ENCODE peak calls at places on chromosomes 11 and 22, in five cellular contexts. M is astrocyte, U is DND-41, L is endothelial cell of umbilical vein, C is HepG2. A is an unnamed sample.

GRCh38 chr11:128684582-128685382 is 9.1 kb upstream of the FLI1 start:
- DNase-seq in M (no peak), U (no peak), C (no peak), L (peak; percentile 13), A (no peak)

GRCh38 chr11:85076535-85077330 is 550.4 kb downstream of the DLG2 start:
- DNase-seq in C (no peak), L (no peak), U (no peak), M (peak; percentile 85), A (peak; percentile 55)

GRCh38 chr11:63937713-63938480 is 905 bp upstream of the NAA40 start:
- DNase-seq in C (no peak), L (no peak), U (no peak), M (no peak), A (no peak)

GRCh38 chr22:25970996-25971811 is 198.1 kb upstream of the SEZ6L start:
- DNase-seq in L (no peak), U (no peak), M (no peak), C (no peak), A (no peak)

GRCh38 chr11:110093407-110094297 is 460 bp downstream of the ZC3H12C start:
- DNase-seq in M (peak; percentile 52), U (no peak), C (peak; percentile 11), L (peak; percentile 67), A (peak; percentile 82)

GRCh38 chr11:58574851-58575250 is 805 bp downstream of the LPXN start:
- DNase-seq in M (peak; percentile 74), U (no peak), C (no peak), L (peak; percentile 9), A (peak; percentile 88)

GRCh38 chr11:13955971-13956421 is 6.5 kb upstream of the SPON1 start:
- DNase-seq in L (peak; percentile 56), U (peak; percentile 48), C (peak; percentile 58), M (peak; percentile 29), A (peak; percentile 74)

GRCh38 chr11:119029340-119030028 is 1.2 kb downstream of the SLC37A4 start:
- DNase-seq in L (no peak), M (no peak), C (peak; percentile 93), U (no peak), A (no peak)

GRCh38 chr11:77436969-77437368 is 36.9 kb downstream of the PAK1 start:
- DNase-seq in M (no peak), C (no peak), U (no peak), L (no peak), A (no peak)

GRCh38 chr22:33544707-33545106 is 375.6 kb downstream of the LARGE1 start:
- DNase-seq in M (peak; percentile 41), C (no peak), U (no peak), L (no peak), A (peak; percentile 57)

GRCh38 chr11:61855939-61856730 is 28.0 kb downstream of the FADS2 start:
- DNase-seq in U (no peak), L (no peak), C (no peak), M (no peak), A (no peak)

GRCh38 chr11:130631119-130631518 is 182.7 kb downstream of the ADAMTS15 start:
- DNase-seq in L (peak; percentile 13), U (no peak), C (no peak), M (peak; percentile 96), A (peak; percentile 93)

GRCh38 chr11:128859563-128860441 is 7.3 kb downstream of the KCNJ1 start:
- DNase-seq in C (peak; percentile 35), M (peak; percentile 18), U (peak; percentile 53), L (peak; percentile 74), A (peak; percentile 59)

GRCh38 chr22:44277404-44278135 is 35.2 kb downstream of the SHISAL1 start:
- DNase-seq in M (no peak), U (no peak), L (no peak), C (no peak), A (no peak)

DNA sequence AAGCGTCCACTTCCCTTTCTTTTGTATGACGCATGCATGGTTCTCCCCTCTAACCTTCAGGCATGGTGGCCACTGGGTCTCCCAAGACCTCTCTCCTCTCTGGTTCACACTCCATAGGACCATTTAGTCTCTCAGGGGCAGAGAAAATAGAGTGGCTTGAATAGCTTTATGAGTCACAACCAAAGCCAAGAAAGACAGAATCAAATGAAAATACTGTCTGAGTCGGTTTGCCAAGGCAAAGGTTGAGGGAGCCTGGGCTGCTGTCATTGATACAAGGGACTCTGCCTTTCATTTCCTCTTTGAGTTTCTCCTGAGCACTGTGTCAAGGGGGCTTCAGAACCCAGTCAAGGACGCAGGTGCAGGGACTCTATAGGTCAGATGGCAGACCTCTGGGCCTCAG is 44.2 kb downstream of the TENM4 start:
- DNase-seq in L (no peak), C (no peak), M (peak; percentile 22), U (no peak), A (peak; percentile 5)
- H3K27me3 ChIP-seq in L (no peaks in the 10 kb centered on the region), C (no peaks in the 10 kb centered on the region), M (no peaks in the 10 kb centered on the region), U (no peaks in the 10 kb centered on the region), A (peaks cover 2% of the 10 kb centered on the region)

DNA sequence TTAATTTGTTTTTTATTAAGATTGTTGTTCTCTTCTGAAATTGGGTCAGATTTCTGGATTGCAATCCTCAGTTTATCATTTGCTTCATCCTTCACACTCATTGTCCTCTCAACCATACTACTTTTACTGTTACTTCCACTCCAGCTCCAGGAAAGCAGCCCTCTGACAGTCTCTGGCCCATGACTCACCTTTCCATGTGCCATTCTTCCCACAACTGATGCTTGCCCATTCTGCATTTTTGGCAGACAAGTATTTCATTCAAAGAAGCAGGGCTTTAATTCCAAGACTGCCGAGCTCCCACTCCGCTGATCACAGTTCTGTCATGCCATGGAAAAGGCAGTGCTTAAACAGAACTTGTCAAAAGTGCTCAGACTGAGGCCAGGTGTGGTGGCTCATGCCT is 139.2 kb downstream of the WNT11 start:
- DNase-seq in M (peak; percentile 76), U (no peak), L (no peak), C (no peak), A (peak; percentile 46)
- H3K27ac ChIP-seq in M (no peak overlapping the region), U (no peak overlapping the region), L (no peak overlapping the region), C (no peak overlapping the region), A (no peak overlapping the region)

DNA sequence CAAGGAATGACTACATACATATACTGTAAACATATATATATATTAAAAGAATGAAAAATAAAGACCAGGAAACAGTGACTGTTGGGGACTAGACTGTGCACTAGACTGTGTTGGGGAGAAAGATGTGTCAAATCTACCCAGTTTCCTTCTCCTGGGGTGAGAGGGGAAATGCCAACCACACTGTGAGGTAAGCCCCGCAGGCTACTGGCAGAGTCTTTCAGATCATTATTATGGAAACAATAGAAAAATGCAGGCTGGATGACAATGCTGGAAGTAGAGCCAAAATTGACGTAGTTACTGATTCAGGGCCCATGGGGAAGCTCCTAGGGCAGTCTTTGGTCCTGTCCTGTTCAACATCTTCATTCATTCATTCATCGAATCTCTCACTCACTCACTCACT is 101.4 kb downstream of the C11orf58 start:
- DNase-seq in M (no peak), L (peak; percentile 43), U (no peak), C (no peak), A (no peak)
- H3K4me1 ChIP-seq in M (no peaks in the 10 kb centered on the region), L (no peaks in the 10 kb centered on the region), U (no peaks in the 10 kb centered on the region), C (no peaks in the 10 kb centered on the region), A (no peaks in the 10 kb centered on the region)

GRCh38 chr22:49204599-49205214 is 623.0 kb downstream of the BRD1 start:
- DNase-seq in U (no peak), L (no peak), C (no peak), M (no peak), A (no peak)
- H3K27me3 ChIP-seq in U (no peaks in the 10 kb centered on the region), L (no peaks in the 10 kb centered on the region), C (peaks cover under 1% of the 10 kb centered on the region), M (no peaks in the 10 kb centered on the region), A (no peaks in the 10 kb centered on the region)

GRCh38 chr11:26618441-26618840 is 46.4 kb upstream of the MUC15 start:
- DNase-seq in C (no peak), U (no peak), L (no peak), M (no peak), A (no peak)
- H3K27ac ChIP-seq in C (no peak overlapping the region), U (no peak overlapping the region), L (no peak overlapping the region), M (no peak overlapping the region), A (no peak overlapping the region)

GRCh38 chr11:33635161-33635560 is 65.5 kb downstream of the C11orf91 start:
- DNase-seq in L (no peak), M (peak; percentile 53), U (no peak), C (no peak), A (peak; percentile 70)

GRCh38 chr11:33633251-33634003 is 67.2 kb downstream of the C11orf91 start:
- DNase-seq in M (peak; percentile 74), L (no peak), U (no peak), C (peak; percentile 82), A (peak; percentile 91)

GRCh38 chr11:33638608-33639007 is 62.0 kb downstream of the C11orf91 start:
- DNase-seq in U (no peak), C (no peak), L (no peak), M (no peak), A (no peak)

GRCh38 chr11:33634291-33634834 is 66.3 kb downstream of the C11orf91 start:
- DNase-seq in L (no peak), U (no peak), C (no peak), M (peak; percentile 53), A (peak; percentile 88)

DNA sequence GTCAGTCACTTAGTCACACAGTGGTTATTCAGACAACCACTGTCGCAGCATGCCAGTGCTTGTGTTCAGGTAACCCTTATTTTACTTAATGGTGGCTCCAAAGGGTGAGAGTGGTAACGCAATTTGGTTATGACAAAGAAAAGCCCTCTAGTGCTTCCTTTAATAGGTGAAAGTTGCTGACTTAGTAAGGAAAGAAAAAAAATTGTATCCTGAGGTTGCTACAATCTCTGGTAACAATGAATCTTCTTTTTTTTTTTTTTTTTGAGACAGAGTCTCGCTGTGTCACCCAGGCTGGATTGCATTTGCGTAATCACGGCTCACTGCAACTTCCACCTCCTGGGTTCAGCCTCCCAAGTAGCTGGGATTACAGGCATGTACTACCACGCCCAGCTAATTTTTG is 64.5 kb downstream of the C11orf91 start:
- DNase-seq in L (no peak), C (no peak), M (no peak), U (no peak), A (peak; percentile 85)
- H3K4me1 ChIP-seq in L (peaks cover under 1% of the 10 kb centered on the region), C (peaks cover 14% of the 10 kb centered on the region), M (peaks cover 24% of the 10 kb centered on the region), U (no peaks in the 10 kb centered on the region), A (peaks cover 44% of the 10 kb centered on the region)

GRCh38 chr11:69700278-69701140 is 3.3 kb downstream of the FGF19 start:
- DNase-seq in C (peak; percentile 66), L (peak; percentile 74), U (no peak), M (peak; percentile 25), A (peak; percentile 19)
- H3K27me3 ChIP-seq in C (peaks cover 19% of the 10 kb centered on the region), L (peaks cover 37% of the 10 kb centered on the region), U (peaks cover 5% of the 10 kb centered on the region), M (peaks cover 35% of the 10 kb centered on the region), A (peaks cover 65% of the 10 kb centered on the region)

DNA sequence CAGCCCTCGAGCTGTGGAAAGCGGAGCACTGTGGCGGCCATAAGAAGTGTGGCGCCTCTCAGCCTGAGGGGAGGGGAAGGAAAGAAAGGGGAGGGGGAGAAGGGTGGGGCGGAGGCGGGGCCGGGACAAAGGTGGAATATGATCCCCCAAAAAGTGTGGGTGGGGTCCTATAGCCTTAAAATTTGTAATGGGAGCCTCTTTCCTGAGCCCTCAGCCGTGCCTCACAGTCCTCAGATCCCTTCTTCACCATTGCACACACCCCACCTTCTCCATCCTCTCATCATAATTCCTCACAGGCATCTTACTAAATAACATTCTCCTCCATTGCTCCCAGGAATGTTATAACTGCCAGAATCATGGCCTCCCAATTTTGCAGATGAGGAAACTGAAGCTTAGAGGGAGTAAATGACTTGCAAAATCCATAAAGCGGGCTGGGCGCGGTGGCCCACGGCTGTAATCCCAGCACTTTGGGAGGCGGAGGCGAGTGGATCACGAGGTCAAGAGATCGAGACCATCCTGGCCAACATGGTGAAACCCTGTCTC is 600 bp upstream of the RAB6A start:
- DNase-seq in C (no peak), M (no peak), U (no peak), L (no peak), A (no peak)
- H3K27ac ChIP-seq in C (peak overlapping the region; percentile 31), M (peak overlapping the region; percentile 47), U (peak overlapping the region; percentile 78), L (peak overlapping the region; percentile 45), A (peak overlapping the region; percentile 61)